ENCODE peak calls at places on chromosomes 1 and 21, in four cellular contexts. One of them, this sample, is unnamed.
A peak's percentile ranks its signal among the peaks of the same experiment; 100 is the strongest.

GRCh38 chr1:13825033-13825432 is 125.0 kb downstream of the PRDM2 start:
- DNase-seq in H9: peak; percentile 12
- DNase-seq in H1: no peak
- DNase-seq in IMR-90: peak; percentile 10
- DNase-seq in this sample: no peak

GRCh38 chr1:231216515-231216914 is 24.5 kb upstream of the GNPAT start:
- DNase-seq in H9: no peak
- DNase-seq in IMR-90: no peak
- DNase-seq in H1: no peak
- DNase-seq in this sample: peak; percentile 27

GRCh38 chr1:150999051-150999674 is 7.5 kb downstream of the MINDY1 start:
- DNase-seq in IMR-90: peak; percentile 87
- DNase-seq in H9: no peak
- DNase-seq in H1: no peak
- DNase-seq in this sample: no peak

GRCh38 chr1:189356206-189356605 is 1121.5 kb downstream of the BRINP3 start:
- DNase-seq in H9: no peak
- DNase-seq in IMR-90: no peak
- DNase-seq in H1: no peak
- DNase-seq in this sample: no peak

GRCh38 chr1:74641876-74642275 is 31.7 kb downstream of the ERICH3 start:
- DNase-seq in H9: no peak
- DNase-seq in IMR-90: no peak
- DNase-seq in H1: no peak
- DNase-seq in this sample: no peak

GRCh38 chr1:28233264-28233606 is 406 bp upstream of the DNAJC8 start:
- DNase-seq in IMR-90: no peak
- DNase-seq in H9: no peak
- DNase-seq in H1: no peak
- DNase-seq in this sample: no peak

GRCh38 chr1:87963566-87963965 is 634.9 kb downstream of the LMO4 start:
- DNase-seq in H9: no peak
- DNase-seq in H1: no peak
- DNase-seq in IMR-90: peak; percentile 87
- DNase-seq in this sample: no peak

GRCh38 chr1:226763741-226764264 is 24.7 kb upstream of the ITPKB start:
- DNase-seq in IMR-90: peak; percentile 96
- DNase-seq in H9: peak; percentile 78
- DNase-seq in H1: peak; percentile 51
- DNase-seq in this sample: peak; percentile 98

GRCh38 chr1:154478639-154479038 is 23.4 kb upstream of the TDRD10 start:
- DNase-seq in H9: no peak
- DNase-seq in H1: no peak
- DNase-seq in IMR-90: peak; percentile 34
- DNase-seq in this sample: no peak

GRCh38 chr1:118075116-118075515 is 109.9 kb downstream of the SPAG17 start:
- DNase-seq in H1: no peak
- DNase-seq in H9: no peak
- DNase-seq in IMR-90: peak; percentile 58
- DNase-seq in this sample: no peak

GRCh38 chr1:46205794-46206193 is 2.7 kb downstream of the LURAP1 start:
- DNase-seq in H1: no peak
- DNase-seq in IMR-90: no peak
- DNase-seq in H9: no peak
- DNase-seq in this sample: no peak

GRCh38 chr21:40770435-40771055 is 76.4 kb downstream of the DSCAM start:
- DNase-seq in H9: no peak
- DNase-seq in IMR-90: no peak
- DNase-seq in H1: no peak
- DNase-seq in this sample: no peak

GRCh38 chr1:183676515-183677189 is 23.5 kb upstream of the APOBEC4 start:
- DNase-seq in H1: no peak
- DNase-seq in IMR-90: peak; percentile 74
- DNase-seq in H9: no peak
- DNase-seq in this sample: peak; percentile 38

GRCh38 chr1:232905324-232906034 is 44.9 kb upstream of the NTPCR start:
- DNase-seq in H1: no peak
- DNase-seq in H9: no peak
- DNase-seq in IMR-90: peak; percentile 20
- DNase-seq in this sample: peak; percentile 84

GRCh38 chr1:10704383-10704882 is 92.0 kb downstream of the CASZ1 start:
- DNase-seq in IMR-90: no peak
- DNase-seq in H1: peak; percentile 34
- DNase-seq in H9: peak; percentile 86
- DNase-seq in this sample: peak; percentile 60

GRCh38 chr1:118981436-118981835 is 6.7 kb downstream of the TBX15 start:
- DNase-seq in H9: no peak
- DNase-seq in H1: no peak
- DNase-seq in IMR-90: no peak
- DNase-seq in this sample: no peak

GRCh38 chr1:47679826-47680225 is 242.0 kb downstream of the FOXD2 start:
- DNase-seq in IMR-90: no peak
- DNase-seq in H1: no peak
- DNase-seq in H9: peak; percentile 10
- DNase-seq in this sample: no peak

GRCh38 chr1:230823421-230823820 is 44.9 kb downstream of the C1orf198 start:
- DNase-seq in IMR-90: no peak
- DNase-seq in H1: no peak
- DNase-seq in H9: no peak
- DNase-seq in this sample: no peak

GRCh38 chr1:39266269-39266668 is 61.8 kb downstream of the MACF1 start:
- DNase-seq in H9: no peak
- DNase-seq in IMR-90: no peak
- DNase-seq in H1: no peak
- DNase-seq in this sample: peak; percentile 81

GRCh38 chr1:2919826-2920225 is 101.4 kb upstream of the ACTRT2 start:
- DNase-seq in H1: no peak
- DNase-seq in H9: no peak
- DNase-seq in IMR-90: no peak
- DNase-seq in this sample: no peak

GRCh38 chr1:204263240-204263848 is 49.6 kb upstream of the GOLT1A start:
- DNase-seq in IMR-90: peak; percentile 38
- DNase-seq in H9: no peak
- DNase-seq in H1: no peak
- DNase-seq in this sample: peak; percentile 32

GRCh38 chr1:205842177-205842576 is 7.8 kb downstream of the PM20D1 start:
- DNase-seq in IMR-90: no peak
- DNase-seq in H9: no peak
- DNase-seq in H1: no peak
- DNase-seq in this sample: peak; percentile 30

GRCh38 chr1:225763815-225764548 is 13.6 kb upstream of the SRP9 start:
- DNase-seq in IMR-90: peak; percentile 54
- DNase-seq in H1: no peak
- DNase-seq in H9: no peak
- DNase-seq in this sample: no peak

GRCh38 chr1:220380885-220381284 is 108.6 kb upstream of the RAB3GAP2 start:
- DNase-seq in H1: no peak
- DNase-seq in H9: no peak
- DNase-seq in IMR-90: no peak
- DNase-seq in this sample: no peak

GRCh38 chr21:21246007-21246406 is 247.8 kb downstream of the NCAM2 start:
- DNase-seq in H9: no peak
- DNase-seq in H1: no peak
- DNase-seq in IMR-90: no peak
- DNase-seq in this sample: no peak

GRCh38 chr1:178189814-178190213 is 95.9 kb downstream of the RASAL2 start:
- DNase-seq in IMR-90: peak; percentile 11
- DNase-seq in H1: peak; percentile 29
- DNase-seq in H9: peak; percentile 71
- DNase-seq in this sample: peak; percentile 88

GRCh38 chr1:160206421-160207117 is 1.4 kb downstream of the PEA15 start:
- DNase-seq in H9: peak; percentile 57
- DNase-seq in IMR-90: peak; percentile 90
- DNase-seq in H1: no peak
- DNase-seq in this sample: peak; percentile 96

GRCh38 chr1:26833432-26834405 is 7.2 kb downstream of the ZDHHC18 start:
- DNase-seq in H9: no peak
- DNase-seq in H1: no peak
- DNase-seq in IMR-90: no peak
- DNase-seq in this sample: no peak

GRCh38 chr1:19390901-19391595 is 78.9 kb downstream of the SLC66A1 start:
- DNase-seq in IMR-90: peak; percentile 80
- DNase-seq in H1: no peak
- DNase-seq in H9: no peak
- DNase-seq in this sample: peak; percentile 42

DNA sequence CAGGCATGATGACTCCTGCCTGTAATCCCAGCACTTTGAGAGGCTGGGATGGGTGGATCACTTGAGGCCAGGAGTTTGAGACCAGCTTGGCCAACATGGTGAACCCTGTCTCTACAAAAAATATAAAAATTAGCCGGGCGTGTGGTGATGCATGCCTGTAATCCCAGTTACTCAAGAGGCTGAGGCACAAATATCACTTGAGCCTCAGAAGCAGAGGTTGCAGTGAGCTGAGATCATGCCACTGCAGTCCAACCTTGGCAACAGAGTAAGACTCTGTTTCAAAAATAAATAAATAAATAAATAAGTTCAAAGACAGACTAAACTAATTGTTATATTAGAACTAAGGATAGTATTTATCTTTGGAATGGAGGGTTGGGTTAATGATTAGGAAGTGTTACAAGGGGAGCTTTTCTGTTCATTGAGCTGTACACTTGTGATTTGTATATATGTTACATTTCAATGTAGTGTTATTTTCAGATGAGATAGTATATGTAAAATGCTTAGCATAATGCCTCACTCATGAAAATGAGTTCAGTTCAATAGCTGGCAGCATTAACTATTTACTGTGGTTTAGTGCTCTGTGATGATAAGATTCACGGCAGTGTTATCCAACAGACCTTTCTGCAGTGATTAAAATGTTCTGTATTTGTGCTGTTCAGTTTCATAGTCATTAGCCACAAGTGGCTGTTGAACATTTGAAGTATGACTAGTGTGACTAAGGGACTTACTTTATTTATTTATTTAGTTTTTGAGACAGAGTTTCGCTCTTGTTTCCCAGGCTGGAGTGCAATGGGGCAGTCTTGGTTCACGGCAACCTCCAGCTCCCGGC is 47.7 kb downstream of the OSBPL9 start:
- DNase-seq in H1: no peak
- DNase-seq in IMR-90: peak; percentile 73
- DNase-seq in H9: no peak
- DNase-seq in this sample: no peak
- H4K5ac ChIP-seq in H1: no peak overlapping the region
- H4K5ac ChIP-seq in IMR-90: no peak overlapping the region
- H4K5ac ChIP-seq in H9: no peak overlapping the region
- H4K5ac ChIP-seq in this sample: no peak overlapping the region

GRCh38 chr21:45916011-45916840 is 65.3 kb upstream of the COL6A1 start:
- DNase-seq in IMR-90: no peak
- DNase-seq in H1: no peak
- DNase-seq in H9: no peak
- DNase-seq in this sample: no peak
- H3K23ac ChIP-seq in IMR-90: no peak overlapping the region
- H3K23ac ChIP-seq in H1: no peak overlapping the region
- H3K23ac ChIP-seq in H9: no peak overlapping the region
- H3K23ac ChIP-seq in this sample: no peak overlapping the region

DNA sequence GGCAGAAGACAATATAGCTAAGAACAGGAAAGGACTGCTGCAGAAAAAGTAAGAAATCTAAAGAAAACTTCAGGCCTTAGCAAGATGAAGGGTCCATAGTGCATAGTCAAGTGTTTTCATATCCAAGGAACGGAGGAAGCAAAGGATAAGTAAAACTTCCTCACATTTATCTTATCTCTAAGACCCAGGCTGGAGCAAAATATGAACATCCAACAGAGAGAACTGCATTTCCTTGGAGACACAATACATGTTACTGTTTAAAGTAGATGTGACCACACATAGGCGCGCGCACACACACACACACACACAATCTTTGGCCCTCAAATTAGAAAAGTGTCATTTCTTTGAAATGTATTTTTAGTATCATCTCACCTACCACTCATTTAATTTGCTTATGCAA is 66.7 kb downstream of the TTLL7 start:
- DNase-seq in H1: no peak
- DNase-seq in H9: no peak
- DNase-seq in IMR-90: no peak
- DNase-seq in this sample: no peak
- H3K9ac ChIP-seq in H1: no peak overlapping the region
- H3K9ac ChIP-seq in H9: no peak overlapping the region
- H3K9ac ChIP-seq in IMR-90: no peak overlapping the region
- H3K9ac ChIP-seq in this sample: no peak overlapping the region

GRCh38 chr1:247243738-247244137 is 12.1 kb upstream of the VN1R5 start:
- DNase-seq in H9: no peak
- DNase-seq in H1: no peak
- DNase-seq in IMR-90: no peak
- DNase-seq in this sample: no peak

GRCh38 chr1:247241687-247242086 is 14.2 kb upstream of the VN1R5 start:
- DNase-seq in IMR-90: no peak
- DNase-seq in H9: no peak
- DNase-seq in H1: no peak
- DNase-seq in this sample: no peak

GRCh38 chr1:247247568-247247967 is 8.3 kb upstream of the VN1R5 start:
- DNase-seq in IMR-90: no peak
- DNase-seq in H9: no peak
- DNase-seq in H1: no peak
- DNase-seq in this sample: no peak

GRCh38 chr1:247246325-247247115 is 9.4 kb upstream of the VN1R5 start:
- DNase-seq in H1: no peak
- DNase-seq in H9: no peak
- DNase-seq in IMR-90: no peak
- DNase-seq in this sample: no peak
- H4K5ac ChIP-seq in H1: no peak overlapping the region
- H4K5ac ChIP-seq in H9: no peak overlapping the region
- H4K5ac ChIP-seq in IMR-90: no peak overlapping the region
- H4K5ac ChIP-seq in this sample: no peak overlapping the region

GRCh38 chr1:201355471-201355870 is 22.0 kb downstream of the TNNT2 start:
- DNase-seq in IMR-90: no peak
- DNase-seq in H9: no peak
- DNase-seq in H1: no peak
- DNase-seq in this sample: no peak

GRCh38 chr1:201354901-201355295 is 22.6 kb downstream of the TNNT2 start:
- DNase-seq in H9: no peak
- DNase-seq in IMR-90: no peak
- DNase-seq in H1: no peak
- DNase-seq in this sample: no peak

GRCh38 chr1:201356701-201357100 is 20.8 kb downstream of the TNNT2 start:
- DNase-seq in H9: no peak
- DNase-seq in IMR-90: no peak
- DNase-seq in H1: no peak
- DNase-seq in this sample: no peak

GRCh38 chr1:201357211-201357610 is 20.3 kb downstream of the TNNT2 start:
- DNase-seq in H1: no peak
- DNase-seq in H9: no peak
- DNase-seq in IMR-90: no peak
- DNase-seq in this sample: no peak

GRCh38 chr1:201356236-201356635 is 21.2 kb downstream of the TNNT2 start:
- DNase-seq in IMR-90: no peak
- DNase-seq in H1: no peak
- DNase-seq in H9: no peak
- DNase-seq in this sample: no peak
- H3K23ac ChIP-seq in IMR-90: no peak overlapping the region
- H3K23ac ChIP-seq in H1: no peak overlapping the region
- H3K23ac ChIP-seq in H9: no peak overlapping the region
- H3K23ac ChIP-seq in this sample: no peak overlapping the region

GRCh38 chr1:169853335-169853734 is 40.4 kb downstream of the SCYL3 start:
- DNase-seq in H1: no peak
- DNase-seq in IMR-90: no peak
- DNase-seq in H9: no peak
- DNase-seq in this sample: no peak
- H3K9ac ChIP-seq in H1: no peak overlapping the region
- H3K9ac ChIP-seq in IMR-90: no peak overlapping the region
- H3K9ac ChIP-seq in H9: no peak overlapping the region
- H3K9ac ChIP-seq in this sample: no peak overlapping the region